ENCODE peak calls at places on chromosome 19, in eight cellular contexts. T is iris pigment epithelial cell; E is uterus; A is effector memory CD8-positive, alpha-beta T cell; J is NCI-H1694 treated with DMSO at 0.1 percent for 48 hours; P is psoas muscle; S is skeletal muscle cell; O is HS-5. X is an unnamed sample.

GRCh38 chr19:42396248-42396541 is 6.1 kb upstream of the CNFN start:
- DNase-seq in T (no peak), E (no peak), A (no peak), J (peak; percentile 52), P (no peak), S (no peak), O (no peak), X (no peak)

GRCh38 chr19:17841810-17842662 is 5.7 kb downstream of the JAK3 start:
- DNase-seq in T (peak; percentile 92), E (peak; percentile 76), A (no peak), J (peak; percentile 61), P (peak; percentile 76), S (peak; percentile 57), O (no peak), X (peak; percentile 57)

GRCh38 chr19:35153701-35154534 is 617 bp upstream of the FXYD5 start:
- DNase-seq in T (peak; percentile 40), E (no peak), A (peak; percentile 67), J (peak; percentile 34), P (peak; percentile 65), S (no peak), O (no peak), X (no peak)

GRCh38 chr19:8512115-8512967 is 1.6 kb downstream of the ZNF414 start:
- DNase-seq in T (no peak), E (no peak), A (no peak), J (no peak), P (no peak), S (no peak), O (no peak), X (no peak)

GRCh38 chr19:47019431-47020041 is at the start of gene NPAS1:
- DNase-seq in T (no peak), E (no peak), A (no peak), J (no peak), P (no peak), S (no peak), O (no peak), X (no peak)

GRCh38 chr19:4232614-4233281 is 3.4 kb downstream of the EBI3 start:
- DNase-seq in T (no peak), E (no peak), A (no peak), J (no peak), P (no peak), S (no peak), O (no peak), X (no peak)

GRCh38 chr19:29323972-29324680 is 111.2 kb upstream of the UQCRFS1 start:
- DNase-seq in T (no peak), E (no peak), A (no peak), J (no peak), P (no peak), S (no peak), O (no peak), X (no peak)

GRCh38 chr19:46860846-46861690 is at the start of gene ARHGAP35:
- DNase-seq in T (no peak), E (peak; percentile 43), A (peak; percentile 44), J (no peak), P (peak; percentile 56), S (no peak), O (no peak), X (no peak)

GRCh38 chr19:38849147-38849745 is 540 bp downstream of the HNRNPL start:
- DNase-seq in T (peak; percentile 90), E (peak; percentile 98), A (peak; percentile 92), J (peak; percentile 95), P (peak; percentile 99), S (peak; percentile 78), O (peak; percentile 76), X (peak; percentile 91)

GRCh38 chr19:1227655-1228054 is 10.2 kb downstream of the CBARP start:
- DNase-seq in T (no peak), E (no peak), A (no peak), J (no peak), P (no peak), S (no peak), O (no peak), X (no peak)

GRCh38 chr19:14505488-14506239 is 9.7 kb upstream of the GIPC1 start:
- DNase-seq in T (peak; percentile 77), E (no peak), A (peak; percentile 73), J (peak; percentile 16), P (peak; percentile 72), S (peak; percentile 33), O (peak; percentile 98), X (no peak)

GRCh38 chr19:46976845-46977320 is 42.8 kb upstream of the NPAS1 start:
- DNase-seq in T (peak; percentile 69), E (peak; percentile 52), A (no peak), J (no peak), P (peak; percentile 69), S (no peak), O (no peak), X (no peak)

GRCh38 chr19:3492919-3493318 is 7.6 kb downstream of the DOHH start:
- DNase-seq in T (no peak), E (no peak), A (no peak), J (no peak), P (no peak), S (no peak), O (no peak), X (no peak)

GRCh38 chr19:45424191-45425058 is 708 bp upstream of the ERCC1 start:
- DNase-seq in T (peak; percentile 96), E (peak; percentile 59), A (no peak), J (peak; percentile 42), P (peak; percentile 86), S (peak; percentile 89), O (peak; percentile 92), X (peak; percentile 57)

GRCh38 chr19:49327878-49328544 is 3.0 kb upstream of the SLC6A16 start:
- DNase-seq in T (peak; percentile 45), E (no peak), A (peak; percentile 33), J (peak; percentile 10), P (no peak), S (no peak), O (no peak), X (no peak)

GRCh38 chr19:28456264-28456663 is 756.7 kb downstream of the UQCRFS1 start:
- DNase-seq in T (no peak), E (no peak), A (no peak), J (no peak), P (no peak), S (no peak), O (no peak), X (no peak)

GRCh38 chr19:39372047-39372802 is 18.7 kb downstream of the PAF1 start:
- DNase-seq in T (peak; percentile 93), E (peak; percentile 84), A (no peak), J (no peak), P (peak; percentile 87), S (peak; percentile 77), O (peak; percentile 68), X (peak; percentile 57)

GRCh38 chr19:13208131-13208963 is 58.1 kb downstream of the IER2 start:
- DNase-seq in T (peak; percentile 66), E (peak; percentile 61), A (peak; percentile 18), J (no peak), P (no peak), S (peak; percentile 25), O (peak; percentile 25), X (peak; percentile 45)

GRCh38 chr19:49677232-49677881 is at the start of gene PRMT1:
- DNase-seq in T (peak; percentile 20), E (no peak), A (no peak), J (peak; percentile 61), P (peak; percentile 80), S (no peak), O (no peak), X (no peak)

GRCh38 chr19:4425531-4425930 is 23.1 kb downstream of the CHAF1A start:
- DNase-seq in T (peak; percentile 78), E (no peak), A (no peak), J (no peak), P (no peak), S (peak; percentile 77), O (peak; percentile 98), X (no peak)

GRCh38 chr19:45156751-45157150 is 4.0 kb downstream of the NKPD1 start:
- DNase-seq in T (no peak), E (no peak), A (no peak), J (no peak), P (no peak), S (no peak), O (no peak), X (no peak)

GRCh38 chr19:41893899-41894298 is 10.9 kb downstream of the ARHGEF1 start:
- DNase-seq in T (peak; percentile 44), E (no peak), A (no peak), J (no peak), P (no peak), S (no peak), O (no peak), X (no peak)

GRCh38 chr19:19062454-19063182 is 1.2 kb upstream of the SLC25A42 start:
- DNase-seq in T (peak; percentile 40), E (no peak), A (no peak), J (no peak), P (no peak), S (no peak), O (peak; percentile 29), X (no peak)

X was measured in smooth muscle cell of the brain vasculature.